ENCODE peak calls at places on chromosomes 11 and 22, in eight cellular contexts. C is NCI-H1092, H is COR-L47, P is omental fat pad, K is fibroblast of lung, S is lower leg skin, U is lower lobe of right lung, N is lung microvascular endothelial cell. L is an unnamed sample.

GRCh38 chr11:111419641-111420327 is 40.7 kb upstream of the POU2AF1 start:
- DNase-seq in C (peak), H (no peak), P (no peak), K (no peak), S (peak), U (no peak), N (no peak), L (no peak)

GRCh38 chr22:36741968-36742367 is 34.0 kb downstream of the IFT27 start:
- DNase-seq in C (no peak), H (no peak), P (no peak), K (no peak), S (peak), U (no peak), N (no peak), L (no peak)

GRCh38 chr11:17748761-17749721 is 14.5 kb downstream of the KCNC1 start:
- DNase-seq in C (no peak), H (peak), P (no peak), K (no peak), S (no peak), U (no peak), N (no peak), L (no peak)

GRCh38 chr11:64535811-64536210 is 55.2 kb upstream of the SLC22A12 start:
- DNase-seq in C (no peak), H (no peak), P (no peak), K (no peak), S (no peak), U (peak), N (no peak), L (no peak)

GRCh38 chr11:34342008-34342533 is 15.7 kb downstream of the ABTB2 start:
- DNase-seq in C (no peak), H (no peak), P (no peak), K (peak), S (no peak), U (no peak), N (no peak), L (no peak)

GRCh38 chr22:50601669-50602337 is 1.2 kb downstream of the MAPK8IP2 start:
- DNase-seq in C (no peak), H (no peak), P (no peak), K (no peak), S (no peak), U (no peak), N (no peak), L (no peak)

GRCh38 chr11:47373876-47374820 is 4.2 kb downstream of the SPI1 start:
- DNase-seq in C (peak), H (peak), P (peak), K (peak), S (peak), U (peak), N (peak), L (peak)

GRCh38 chr22:39825661-39826102 is 67.9 kb downstream of the ENTHD1 start:
- DNase-seq in C (no peak), H (no peak), P (no peak), K (no peak), S (no peak), U (no peak), N (no peak), L (no peak)

GRCh38 chr11:62757846-62758788 is 3.3 kb upstream of the POLR2G start:
- DNase-seq in C (no peak), H (no peak), P (no peak), K (no peak), S (no peak), U (no peak), N (no peak), L (no peak)

GRCh38 chr11:35794850-35795249 is 132.3 kb downstream of the TRIM44 start:
- DNase-seq in C (no peak), H (no peak), P (no peak), K (peak), S (no peak), U (no peak), N (peak), L (no peak)

GRCh38 chr11:68816251-68816776 is 25.4 kb downstream of the CPT1A start:
- DNase-seq in C (no peak), H (no peak), P (no peak), K (no peak), S (no peak), U (no peak), N (no peak), L (no peak)

GRCh38 chr11:61337706-61338268 is 4.8 kb downstream of the TKFC start:
- DNase-seq in C (no peak), H (no peak), P (no peak), K (no peak), S (peak), U (no peak), N (no peak), L (no peak)

GRCh38 chr11:61812736-61813411 is 3.9 kb downstream of the FADS1 start:
- DNase-seq in C (no peak), H (no peak), P (no peak), K (no peak), S (no peak), U (no peak), N (no peak), L (no peak)

GRCh38 chr11:116540645-116541044 is 232.1 kb downstream of the BUD13 start:
- DNase-seq in C (no peak), H (no peak), P (no peak), K (no peak), S (peak), U (no peak), N (no peak), L (no peak)

GRCh38 chr22:16935209-16935608 is 72.8 kb downstream of the GAB4 start:
- DNase-seq in C (no peak), H (no peak), P (no peak), K (no peak), S (no peak), U (no peak), N (no peak), L (no peak)

GRCh38 chr11:64340671-64341335 is 799 bp downstream of the CCDC88B start:
- DNase-seq in C (no peak), H (no peak), P (no peak), K (no peak), S (no peak), U (peak), N (no peak), L (no peak)

GRCh38 chr22:16824718-16825687 is at the start of gene XKR3:
- DNase-seq in C (no peak), H (no peak), P (no peak), K (no peak), S (no peak), U (no peak), N (no peak), L (no peak)

GRCh38 chr22:48234011-48234410 is 1471.6 kb downstream of the TBC1D22A start:
- DNase-seq in C (no peak), H (no peak), P (no peak), K (no peak), S (peak), U (no peak), N (no peak), L (no peak)

GRCh38 chr11:60914620-60915249 is 777 bp downstream of the TMEM109 start:
- DNase-seq in C (no peak), H (no peak), P (no peak), K (peak), S (no peak), U (no peak), N (peak), L (no peak)

GRCh38 chr11:47271328-47271727 is 1.4 kb downstream of the MADD start:
- DNase-seq in C (no peak), H (no peak), P (no peak), K (no peak), S (no peak), U (no peak), N (no peak), L (no peak)

GRCh38 chr22:38756631-38757463 is 1.0 kb upstream of the SUN2 start:
- DNase-seq in C (no peak), H (no peak), P (no peak), K (no peak), S (no peak), U (peak), N (no peak), L (no peak)

GRCh38 chr22:35317680-35318290 is 18.1 kb downstream of the TOM1 start:
- DNase-seq in C (no peak), H (no peak), P (no peak), K (no peak), S (no peak), U (no peak), N (no peak), L (no peak)

GRCh38 chr11:77401486-77402217 is 72.2 kb downstream of the PAK1 start:
- DNase-seq in C (no peak), H (peak), P (no peak), K (no peak), S (no peak), U (no peak), N (no peak), L (no peak)

GRCh38 chr11:105298630-105299029 is 159.1 kb upstream of the CARD18 start:
- DNase-seq in C (no peak), H (no peak), P (no peak), K (no peak), S (no peak), U (no peak), N (no peak), L (no peak)

GRCh38 chr22:16651217-16651616 is 58.6 kb upstream of the CCT8L2 start:
- DNase-seq in C (no peak), H (no peak), P (no peak), K (no peak), S (no peak), U (no peak), N (no peak), L (no peak)

GRCh38 chr11:65915821-65916251 is 3.0 kb downstream of the C11orf68 start:
- DNase-seq in C (no peak), H (no peak), P (peak), K (peak), S (peak), U (peak), N (peak), L (no peak)

GRCh38 chr11:1797391-1798125 is 33.8 kb upstream of the CTSD start:
- DNase-seq in C (no peak), H (no peak), P (no peak), K (no peak), S (peak), U (no peak), N (no peak), L (no peak)

GRCh38 chr11:10484461-10485180 is 29.6 kb downstream of the AMPD3 start:
- DNase-seq in C (no peak), H (no peak), P (peak), K (no peak), S (peak), U (no peak), N (no peak), L (no peak)